ENCODE peak calls at places on chromosomes 16 and 17, in eight cellular contexts. D, K, B, X, P, R, S and E are unnamed samples.
A peak's percentile ranks its signal among the peaks of the same experiment; 100 is the strongest.

GRCh38 chr17:45197555-45198334 is 23.9 kb upstream of the FMNL1 start:
- DNase-seq in D (peak; percentile 96), K (peak; percentile 61), B (peak; percentile 68), X (peak; percentile 49), P (peak; percentile 84), R (peak; percentile 93), S (peak; percentile 86), E (peak; percentile 96)

GRCh38 chr16:70777973-70778406 is 23.0 kb downstream of the VAC14 start:
- DNase-seq in D (no peak), K (no peak), B (no peak), X (no peak), P (no peak), R (no peak), S (no peak), E (no peak)

GRCh38 chr17:3127451-3127850 is at the start of gene OR1G1:
- DNase-seq in D (no peak), K (no peak), B (no peak), X (no peak), P (no peak), R (no peak), S (no peak), E (no peak)

GRCh38 chr16:27756206-27756970 is 206.4 kb downstream of the KATNIP start:
- DNase-seq in D (no peak), K (no peak), B (no peak), X (no peak), P (no peak), R (no peak), S (no peak), E (no peak)

GRCh38 chr16:13921328-13921727 is 1.4 kb downstream of the ERCC4 start:
- DNase-seq in D (no peak), K (no peak), B (no peak), X (no peak), P (no peak), R (no peak), S (no peak), E (no peak)

GRCh38 chr16:75074920-75075687 is 41.5 kb downstream of the LDHD start:
- DNase-seq in D (no peak), K (no peak), B (peak; percentile 95), X (no peak), P (no peak), R (no peak), S (no peak), E (no peak)

GRCh38 chr16:61813339-61813738 is 222.9 kb downstream of the CDH8 start:
- DNase-seq in D (no peak), K (no peak), B (no peak), X (no peak), P (no peak), R (no peak), S (no peak), E (no peak)

GRCh38 chr16:50067290-50067853 is 1.6 kb downstream of the HEATR3 start:
- DNase-seq in D (peak; percentile 46), K (peak; percentile 48), B (no peak), X (peak; percentile 12), P (peak; percentile 27), R (peak; percentile 45), S (peak; percentile 20), E (peak; percentile 45)

GRCh38 chr16:84518804-84519341 is 14.4 kb upstream of the MEAK7 start:
- DNase-seq in D (no peak), K (no peak), B (peak; percentile 83), X (no peak), P (no peak), R (no peak), S (no peak), E (no peak)

GRCh38 chr17:78267257-78268073 is 36.0 kb downstream of the TMEM235 start:
- DNase-seq in D (no peak), K (no peak), B (no peak), X (no peak), P (no peak), R (no peak), S (no peak), E (no peak)

GRCh38 chr17:15931394-15931793 is 13.5 kb upstream of the ADORA2B start:
- DNase-seq in D (no peak), K (no peak), B (no peak), X (no peak), P (no peak), R (no peak), S (no peak), E (no peak)

GRCh38 chr17:13302983-13303382 is 285.2 kb upstream of the ELAC2 start:
- DNase-seq in D (no peak), K (no peak), B (no peak), X (no peak), P (no peak), R (no peak), S (no peak), E (no peak)

GRCh38 chr16:57544129-57544653 is 1.7 kb downstream of the ADGRG5 start:
- DNase-seq in D (peak; percentile 4), K (no peak), B (peak; percentile 43), X (no peak), P (peak; percentile 38), R (no peak), S (no peak), E (no peak)

GRCh38 chr17:12691173-12691572 is 25.5 kb downstream of the MYOCD start:
- DNase-seq in D (peak; percentile 82), K (no peak), B (no peak), X (no peak), P (no peak), R (peak; percentile 46), S (peak; percentile 40), E (peak; percentile 57)

GRCh38 chr16:11556945-11557720 is 29.6 kb downstream of the LITAF start:
- DNase-seq in D (no peak), K (no peak), B (peak; percentile 51), X (no peak), P (no peak), R (no peak), S (no peak), E (no peak)

GRCh38 chr17:17783825-17784598 is 52.8 kb downstream of the SREBF1 start:
- DNase-seq in D (no peak), K (no peak), B (no peak), X (no peak), P (peak; percentile 83), R (no peak), S (no peak), E (peak; percentile 42)

GRCh38 chr16:15564619-15565339 is 78.2 kb downstream of the MARF1 start:
- DNase-seq in D (no peak), K (no peak), B (no peak), X (no peak), P (no peak), R (no peak), S (no peak), E (no peak)

GRCh38 chr17:4204676-4205075 is 59.1 kb downstream of the ANKFY1 start:
- DNase-seq in D (peak; percentile 93), K (peak; percentile 22), B (no peak), X (peak; percentile 83), P (no peak), R (peak; percentile 95), S (peak; percentile 86), E (peak; percentile 88)

GRCh38 chr17:1745513-1746020 is 2.9 kb downstream of the SERPINF2 start:
- DNase-seq in D (no peak), K (no peak), B (no peak), X (no peak), P (no peak), R (no peak), S (no peak), E (no peak)

GRCh38 chr17:67215991-67216421 is 29.0 kb downstream of the HELZ start:
- DNase-seq in D (no peak), K (no peak), B (no peak), X (no peak), P (no peak), R (no peak), S (no peak), E (no peak)

GRCh38 chr16:47928008-47928407 is 227.8 kb downstream of the ABCC12 start:
- DNase-seq in D (no peak), K (no peak), B (no peak), X (no peak), P (no peak), R (no peak), S (no peak), E (no peak)

GRCh38 chr17:17075037-17075755 is 32.9 kb downstream of the MPRIP start:
- DNase-seq in D (peak; percentile 63), K (peak; percentile 68), B (peak; percentile 5), X (peak; percentile 56), P (no peak), R (peak; percentile 37), S (peak; percentile 56), E (peak; percentile 80)

GRCh38 chr17:76014100-76014924 is 12.8 kb downstream of the EVPL start:
- DNase-seq in D (peak; percentile 91), K (no peak), B (peak; percentile 53), X (peak; percentile 43), P (peak; percentile 40), R (peak; percentile 80), S (peak; percentile 82), E (peak; percentile 91)

GRCh38 chr16:3049921-3050481 is 3.6 kb downstream of the MMP25 start:
- DNase-seq in D (no peak), K (no peak), B (no peak), X (no peak), P (no peak), R (no peak), S (no peak), E (no peak)

GRCh38 chr17:72710834-72711233 is 381.7 kb downstream of the SLC39A11 start:
- DNase-seq in D (no peak), K (no peak), B (no peak), X (no peak), P (no peak), R (no peak), S (no peak), E (no peak)

GRCh38 chr17:34579017-34579946 is at the start of gene TMEM132E:
- DNase-seq in D (peak; percentile 59), K (no peak), B (no peak), X (no peak), P (peak; percentile 77), R (no peak), S (peak; percentile 36), E (peak; percentile 58)

GRCh38 chr17:2704031-2704889 is 7.3 kb downstream of the CLUH start:
- DNase-seq in D (no peak), K (no peak), B (no peak), X (no peak), P (no peak), R (no peak), S (no peak), E (no peak)

GRCh38 chr16:27323781-27324561 is 10.2 kb downstream of the IL4R start:
- DNase-seq in D (no peak), K (no peak), B (no peak), X (no peak), P (no peak), R (no peak), S (no peak), E (no peak)

GRCh38 chr17:17180141-17180603 is 26.0 kb downstream of the PLD6 start:
- DNase-seq in D (no peak), K (no peak), B (no peak), X (no peak), P (no peak), R (no peak), S (no peak), E (no peak)

GRCh38 chr16:12917653-12918052 is 16.3 kb downstream of the SHISA9 start:
- DNase-seq in D (peak; percentile 22), K (no peak), B (no peak), X (no peak), P (no peak), R (peak; percentile 49), S (no peak), E (peak; percentile 47)

GRCh38 chr17:48639136-48639535 is 13.0 kb upstream of the HOXB9 start:
- DNase-seq in D (no peak), K (no peak), B (no peak), X (no peak), P (no peak), R (no peak), S (no peak), E (no peak)

GRCh38 chr16:81838794-81839193 is 59.7 kb downstream of the PLCG2 start:
- DNase-seq in D (peak; percentile 22), K (no peak), B (no peak), X (no peak), P (no peak), R (no peak), S (no peak), E (no peak)

GRCh38 chr17:50344712-50345380 is 1.1 kb upstream of the XYLT2 start:
- DNase-seq in D (peak; percentile 20), K (no peak), B (no peak), X (no peak), P (no peak), R (no peak), S (peak; percentile 61), E (no peak)

GRCh38 chr17:42680331-42680808 is 1.3 kb downstream of the CCR10 start:
- DNase-seq in D (no peak), K (no peak), B (no peak), X (no peak), P (no peak), R (no peak), S (no peak), E (no peak)